ENCODE peak calls at places on chromosomes 11 and 22, in seven cellular contexts. Y, E, K, G, Z, J and Q are unnamed samples.
A peak's percentile ranks its signal among the peaks of the same experiment; 100 is the strongest.

GRCh38 chr22:20793386-20794131 is 19.6 kb downstream of the SERPIND1 start:
- DNase-seq in Y (no peak), E (peak; percentile 47), K (no peak), G (no peak), Z (no peak), J (no peak), Q (no peak)

GRCh38 chr11:111860257-111860656 is 11.1 kb downstream of the ALG9 start:
- DNase-seq in Y (no peak), E (no peak), K (no peak), G (no peak), Z (no peak), J (no peak), Q (no peak)

GRCh38 chr11:117231637-117232021 is 244 bp downstream of the PCSK7 start:
- DNase-seq in Y (no peak), E (no peak), K (no peak), G (no peak), Z (no peak), J (no peak), Q (no peak)

GRCh38 chr11:34531663-34532062 is 18.1 kb upstream of the ELF5 start:
- DNase-seq in Y (no peak), E (no peak), K (no peak), G (no peak), Z (no peak), J (no peak), Q (no peak)

GRCh38 chr22:24994070-24994763 is 41.7 kb downstream of the KIAA1671 start:
- DNase-seq in Y (peak; percentile 58), E (no peak), K (no peak), G (peak; percentile 89), Z (no peak), J (peak; percentile 70), Q (no peak)

GRCh38 chr11:4090258-4090657 is 4.3 kb upstream of the RRM1 start:
- DNase-seq in Y (no peak), E (no peak), K (no peak), G (no peak), Z (no peak), J (no peak), Q (no peak)

GRCh38 chr22:28630185-28630580 is 49.5 kb downstream of the TTC28 start:
- DNase-seq in Y (no peak), E (no peak), K (no peak), G (no peak), Z (no peak), J (no peak), Q (no peak)

GRCh38 chr11:12278766-12279671 is 98.4 kb upstream of the PARVA start:
- DNase-seq in Y (peak; percentile 31), E (no peak), K (no peak), G (no peak), Z (no peak), J (no peak), Q (no peak)

GRCh38 chr11:84407091-84407490 is 1120.9 kb upstream of the CCDC90B start:
- DNase-seq in Y (no peak), E (no peak), K (no peak), G (no peak), Z (no peak), J (no peak), Q (no peak)

GRCh38 chr22:24953294-24954113 is 988 bp downstream of the KIAA1671 start:
- DNase-seq in Y (peak; percentile 64), E (peak; percentile 71), K (peak; percentile 66), G (peak; percentile 69), Z (peak; percentile 74), J (peak; percentile 51), Q (peak; percentile 53)

GRCh38 chr11:413120-414081 is 1.4 kb downstream of the SIGIRR start:
- DNase-seq in Y (no peak), E (no peak), K (peak; percentile 17), G (no peak), Z (no peak), J (no peak), Q (no peak)

GRCh38 chr11:32435152-32435480 is 223 bp downstream of the WT1 start:
- DNase-seq in Y (no peak), E (no peak), K (peak; percentile 42), G (no peak), Z (no peak), J (no peak), Q (no peak)

GRCh38 chr11:76610871-76611475 is 59.6 kb downstream of the LRRC32 start:
- DNase-seq in Y (no peak), E (peak; percentile 16), K (peak; percentile 83), G (peak; percentile 15), Z (no peak), J (no peak), Q (peak; percentile 65)

GRCh38 chr22:30308518-30309230 is 18.1 kb downstream of the TBC1D10A start:
- DNase-seq in Y (no peak), E (no peak), K (peak; percentile 45), G (no peak), Z (no peak), J (no peak), Q (no peak)

GRCh38 chr22:30309981-30310672 is 16.6 kb downstream of the TBC1D10A start:
- DNase-seq in Y (peak; percentile 77), E (no peak), K (peak; percentile 46), G (peak; percentile 73), Z (no peak), J (no peak), Q (no peak)

GRCh38 chr22:30313527-30314385 is 13.0 kb downstream of the TBC1D10A start:
- DNase-seq in Y (no peak), E (no peak), K (no peak), G (no peak), Z (no peak), J (no peak), Q (no peak)

GRCh38 chr22:30312053-30312452 is 14.7 kb downstream of the TBC1D10A start:
- DNase-seq in Y (no peak), E (peak; percentile 73), K (no peak), G (no peak), Z (no peak), J (no peak), Q (no peak)

DNA sequence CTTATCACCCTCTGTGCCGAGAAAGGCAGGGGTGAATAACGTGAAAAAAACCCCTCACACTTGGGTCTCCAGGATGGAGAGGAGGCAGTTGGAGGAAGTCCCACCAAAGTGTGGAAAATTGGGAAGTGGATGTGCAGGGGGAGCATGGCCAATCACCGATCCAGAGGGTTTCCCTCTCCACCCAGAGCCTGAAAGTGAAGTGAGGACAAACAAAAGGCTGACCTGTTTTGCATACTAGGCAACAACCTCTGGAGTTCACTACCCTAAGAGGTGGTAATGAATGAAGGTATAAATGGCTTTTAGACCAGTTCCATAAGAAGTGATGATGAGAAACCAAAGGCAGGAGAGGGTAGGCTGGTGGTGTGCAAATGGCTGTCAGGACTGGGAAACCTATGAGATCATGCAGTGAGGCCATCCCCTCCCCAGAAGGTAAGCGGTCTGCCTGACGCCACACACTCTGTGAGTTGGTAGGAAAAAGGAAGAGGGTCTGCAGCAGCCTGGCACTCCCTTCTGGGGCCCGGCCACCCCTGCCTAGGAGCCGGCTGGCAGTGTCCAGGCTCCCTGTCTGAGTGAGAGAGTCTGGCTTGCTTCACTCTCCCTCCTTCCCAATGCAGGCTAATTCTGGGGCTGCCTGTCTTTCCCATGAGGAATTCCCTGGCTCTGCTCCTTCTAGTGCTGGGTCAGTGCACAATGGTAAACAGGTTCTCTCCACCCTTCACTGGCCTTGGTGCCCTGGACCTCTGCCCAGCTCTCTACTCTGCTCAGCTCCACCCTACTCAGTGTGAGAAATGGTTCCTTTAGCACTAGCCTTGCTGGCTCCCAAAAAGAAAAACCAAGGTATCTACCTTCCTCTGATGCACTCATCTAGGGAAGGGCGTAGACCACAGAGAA is 15.6 kb downstream of the TBC1D10A start:
- DNase-seq in Y (peak; percentile 92), E (peak; percentile 92), K (peak; percentile 89), G (peak; percentile 83), Z (peak; percentile 83), J (peak; percentile 81), Q (peak; percentile 80)
- H3K4me3 ChIP-seq in Y (no peak overlapping the region), E (no peak overlapping the region), K (peak overlapping the region; percentile 10), G (no peak overlapping the region), Z (no peak overlapping the region), J (no peak overlapping the region), Q (peak overlapping the region; percentile 43)

DNA sequence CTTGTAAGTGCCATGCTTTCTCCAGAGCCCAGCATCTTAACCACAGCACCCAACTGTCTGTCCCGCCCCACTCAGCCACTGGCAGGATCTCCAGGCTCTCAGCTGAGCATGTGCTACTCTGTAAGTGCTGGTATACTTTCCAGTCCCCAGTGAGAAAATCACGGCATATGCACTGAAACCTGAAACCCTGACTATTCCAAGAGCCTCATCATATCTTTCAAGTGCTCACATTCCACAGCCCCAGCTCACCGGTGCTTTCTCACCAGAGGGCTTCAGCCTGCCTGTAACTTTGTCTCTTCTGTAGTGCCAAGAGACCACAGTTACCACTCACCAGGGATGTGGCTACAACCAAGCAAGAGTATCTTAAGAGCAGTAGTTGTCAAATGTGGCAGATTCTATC is 24.4 kb upstream of the PAMR1 start:
- DNase-seq in Y (no peak), E (no peak), K (no peak), G (no peak), Z (no peak), J (no peak), Q (no peak)
- H3K27ac ChIP-seq in Y (no peak overlapping the region), E (no peak overlapping the region), K (peak overlapping the region; percentile 25), G (no peak overlapping the region), Z (no peak overlapping the region), J (no peak overlapping the region), Q (peak overlapping the region; percentile 42)

GRCh38 chr11:119940401-119940976 is 197.4 kb downstream of the TRIM29 start:
- DNase-seq in Y (no peak), E (no peak), K (peak; percentile 32), G (no peak), Z (no peak), J (no peak), Q (no peak)

GRCh38 chr11:119942583-119943338 is 195.2 kb downstream of the TRIM29 start:
- DNase-seq in Y (no peak), E (no peak), K (no peak), G (no peak), Z (no peak), J (no peak), Q (no peak)

GRCh38 chr11:119937412-119937811 is 200.5 kb downstream of the TRIM29 start:
- DNase-seq in Y (no peak), E (no peak), K (no peak), G (no peak), Z (no peak), J (no peak), Q (no peak)

GRCh38 chr11:119942021-119942420 is 195.9 kb downstream of the TRIM29 start:
- DNase-seq in Y (no peak), E (no peak), K (no peak), G (no peak), Z (no peak), J (no peak), Q (no peak)
- TF ChIP-seq CTCF in Y (no peak), E (no peak), K (no peak), G (no peak), Z (no peak), J (no peak), Q (no peak)

DNA sequence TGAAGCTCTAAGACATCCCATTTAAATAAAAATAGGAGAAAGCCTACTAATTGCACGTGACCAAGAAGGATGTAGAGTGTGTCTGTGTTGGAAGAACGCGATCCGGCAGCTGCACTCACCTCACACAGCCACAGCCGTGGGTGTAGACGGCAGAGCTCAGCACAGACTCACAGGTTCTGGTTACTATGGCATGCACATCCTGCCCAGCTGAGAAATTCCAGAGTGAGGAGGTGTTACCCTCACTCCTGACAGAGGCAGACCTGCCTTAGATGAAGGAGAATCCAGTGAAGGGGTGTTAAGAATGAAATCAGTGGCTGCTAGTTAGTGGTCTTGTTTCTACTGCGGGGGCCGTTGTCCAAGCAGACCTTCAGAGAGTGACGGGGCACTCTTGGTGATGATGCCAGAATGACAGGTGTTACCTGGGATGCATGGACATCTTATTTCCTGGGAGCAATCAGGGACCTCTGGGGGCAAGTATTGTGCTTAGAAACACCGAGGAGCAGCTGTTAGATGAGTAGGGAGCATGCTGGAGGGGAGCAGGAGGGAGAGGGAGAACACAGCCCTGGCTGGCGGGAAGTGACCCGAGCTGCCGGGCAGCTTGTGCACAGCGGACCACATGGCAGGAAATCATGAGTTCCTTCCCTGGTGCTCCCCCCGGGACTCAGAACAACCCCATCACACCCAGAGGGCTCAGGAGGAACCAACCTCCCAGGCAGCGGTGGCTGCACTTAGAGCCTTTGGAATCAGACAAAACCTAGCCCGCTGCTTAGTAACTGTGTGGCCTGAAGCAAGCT is 12.3 kb downstream of the KCNJ5 start:
- DNase-seq in Y (no peak), E (peak; percentile 56), K (peak; percentile 68), G (no peak), Z (peak; percentile 73), J (peak; percentile 47), Q (peak; percentile 44)
- H3K4me3 ChIP-seq in Y (no peak overlapping the region), E (no peak overlapping the region), K (no peak overlapping the region), G (no peak overlapping the region), Z (no peak overlapping the region), J (no peak overlapping the region), Q (no peak overlapping the region)